ENCODE peak calls at places on chromosome 7, in eight cellular contexts. One of them, this sample, is unnamed.

GRCh38 chr7:65509368-65510186 is 135.9 kb downstream of the ZNF92 start:
- DNase-seq in heart left ventricle: peak
- DNase-seq in AG04450: no peak
- DNase-seq in IMR-90: no peak
- DNase-seq in prostate gland: no peak
- DNase-seq in tibial artery: no peak
- DNase-seq in spleen: peak
- DNase-seq in lung: no peak
- DNase-seq in this sample: no peak

GRCh38 chr7:100476903-100477870 is 1.8 kb downstream of the TSC22D4 start:
- DNase-seq in lung: no peak
- DNase-seq in AG04450: no peak
- DNase-seq in spleen: peak
- DNase-seq in heart left ventricle: no peak
- DNase-seq in tibial artery: no peak
- DNase-seq in prostate gland: no peak
- DNase-seq in IMR-90: no peak
- DNase-seq in this sample: no peak

GRCh38 chr7:24760968-24761367 is 3.7 kb upstream of the GSDME start:
- DNase-seq in tibial artery: no peak
- DNase-seq in heart left ventricle: no peak
- DNase-seq in AG04450: no peak
- DNase-seq in IMR-90: no peak
- DNase-seq in prostate gland: no peak
- DNase-seq in spleen: no peak
- DNase-seq in lung: no peak
- DNase-seq in this sample: no peak

GRCh38 chr7:138864667-138865066 is 66.7 kb upstream of the ATP6V0A4 start:
- DNase-seq in lung: no peak
- DNase-seq in tibial artery: no peak
- DNase-seq in heart left ventricle: no peak
- DNase-seq in AG04450: peak
- DNase-seq in IMR-90: peak
- DNase-seq in spleen: no peak
- DNase-seq in prostate gland: no peak
- DNase-seq in this sample: peak

GRCh38 chr7:33742999-33743587 is 162.2 kb upstream of the BMPER start:
- DNase-seq in AG04450: no peak
- DNase-seq in prostate gland: no peak
- DNase-seq in IMR-90: no peak
- DNase-seq in heart left ventricle: no peak
- DNase-seq in tibial artery: no peak
- DNase-seq in spleen: no peak
- DNase-seq in lung: no peak
- DNase-seq in this sample: no peak

GRCh38 chr7:132276252-132276651 is 300.0 kb downstream of the PLXNA4 start:
- DNase-seq in spleen: no peak
- DNase-seq in AG04450: no peak
- DNase-seq in IMR-90: no peak
- DNase-seq in lung: no peak
- DNase-seq in prostate gland: no peak
- DNase-seq in heart left ventricle: no peak
- DNase-seq in tibial artery: no peak
- DNase-seq in this sample: no peak

GRCh38 chr7:113159746-113160339 is 41.5 kb upstream of the SMIM30 start:
- DNase-seq in heart left ventricle: no peak
- DNase-seq in IMR-90: peak
- DNase-seq in prostate gland: no peak
- DNase-seq in AG04450: peak
- DNase-seq in tibial artery: no peak
- DNase-seq in spleen: no peak
- DNase-seq in lung: no peak
- DNase-seq in this sample: peak

GRCh38 chr7:31105256-31105950 is 53.3 kb downstream of the ADCYAP1R1 start:
- DNase-seq in IMR-90: no peak
- DNase-seq in tibial artery: peak
- DNase-seq in prostate gland: no peak
- DNase-seq in lung: no peak
- DNase-seq in heart left ventricle: no peak
- DNase-seq in AG04450: no peak
- DNase-seq in spleen: peak
- DNase-seq in this sample: no peak

GRCh38 chr7:90239625-90240228 is 5.2 kb upstream of the CFAP69 start:
- DNase-seq in prostate gland: no peak
- DNase-seq in spleen: no peak
- DNase-seq in IMR-90: no peak
- DNase-seq in tibial artery: no peak
- DNase-seq in AG04450: no peak
- DNase-seq in heart left ventricle: no peak
- DNase-seq in lung: no peak
- DNase-seq in this sample: no peak

GRCh38 chr7:114422478-114423217 is 8.0 kb downstream of the FOXP2 start:
- DNase-seq in lung: no peak
- DNase-seq in spleen: no peak
- DNase-seq in AG04450: no peak
- DNase-seq in heart left ventricle: no peak
- DNase-seq in IMR-90: no peak
- DNase-seq in tibial artery: no peak
- DNase-seq in prostate gland: no peak
- DNase-seq in this sample: no peak

GRCh38 chr7:93574269-93574645 is 267 bp downstream of the CALCR start:
- DNase-seq in tibial artery: no peak
- DNase-seq in IMR-90: no peak
- DNase-seq in prostate gland: no peak
- DNase-seq in AG04450: no peak
- DNase-seq in heart left ventricle: peak
- DNase-seq in lung: no peak
- DNase-seq in spleen: no peak
- DNase-seq in this sample: no peak

GRCh38 chr7:79923953-79924352 is 210.7 kb upstream of the GNAI1 start:
- DNase-seq in spleen: no peak
- DNase-seq in lung: no peak
- DNase-seq in AG04450: no peak
- DNase-seq in IMR-90: peak
- DNase-seq in tibial artery: no peak
- DNase-seq in prostate gland: no peak
- DNase-seq in heart left ventricle: no peak
- DNase-seq in this sample: peak

GRCh38 chr7:81470084-81470723 is 299.6 kb downstream of the HGF start:
- DNase-seq in prostate gland: peak
- DNase-seq in heart left ventricle: peak
- DNase-seq in spleen: no peak
- DNase-seq in lung: peak
- DNase-seq in tibial artery: peak
- DNase-seq in AG04450: peak
- DNase-seq in IMR-90: peak
- DNase-seq in this sample: peak

GRCh38 chr7:115844857-115845256 is 185.7 kb downstream of the TFEC start:
- DNase-seq in spleen: no peak
- DNase-seq in lung: no peak
- DNase-seq in IMR-90: peak
- DNase-seq in heart left ventricle: no peak
- DNase-seq in AG04450: no peak
- DNase-seq in prostate gland: no peak
- DNase-seq in tibial artery: no peak
- DNase-seq in this sample: peak

GRCh38 chr7:92698237-92698841 is 108.1 kb upstream of the FAM133B start:
- DNase-seq in IMR-90: peak
- DNase-seq in heart left ventricle: peak
- DNase-seq in tibial artery: no peak
- DNase-seq in prostate gland: peak
- DNase-seq in lung: no peak
- DNase-seq in AG04450: peak
- DNase-seq in spleen: no peak
- DNase-seq in this sample: peak

GRCh38 chr7:21251166-21251806 is 176.6 kb upstream of the SP4 start:
- DNase-seq in spleen: no peak
- DNase-seq in lung: no peak
- DNase-seq in AG04450: no peak
- DNase-seq in heart left ventricle: no peak
- DNase-seq in tibial artery: no peak
- DNase-seq in prostate gland: peak
- DNase-seq in IMR-90: no peak
- DNase-seq in this sample: no peak

GRCh38 chr7:130560972-130561371 is 69.1 kb downstream of the MEST start:
- DNase-seq in prostate gland: no peak
- DNase-seq in IMR-90: peak
- DNase-seq in spleen: no peak
- DNase-seq in tibial artery: no peak
- DNase-seq in heart left ventricle: no peak
- DNase-seq in lung: no peak
- DNase-seq in AG04450: no peak
- DNase-seq in this sample: peak

GRCh38 chr7:102439963-102440795 is 6.8 kb downstream of the ORAI2 start:
- DNase-seq in heart left ventricle: peak
- DNase-seq in prostate gland: peak
- DNase-seq in spleen: no peak
- DNase-seq in AG04450: no peak
- DNase-seq in tibial artery: no peak
- DNase-seq in IMR-90: peak
- DNase-seq in lung: no peak
- DNase-seq in this sample: peak

GRCh38 chr7:5670173-5670933 is 111.1 kb downstream of the RNF216 start:
- DNase-seq in tibial artery: no peak
- DNase-seq in AG04450: no peak
- DNase-seq in spleen: peak
- DNase-seq in IMR-90: peak
- DNase-seq in lung: no peak
- DNase-seq in prostate gland: no peak
- DNase-seq in heart left ventricle: no peak
- DNase-seq in this sample: no peak

GRCh38 chr7:51376420-51377092 is 59.9 kb upstream of the COBL start:
- DNase-seq in lung: no peak
- DNase-seq in prostate gland: peak
- DNase-seq in AG04450: no peak
- DNase-seq in IMR-90: no peak
- DNase-seq in tibial artery: no peak
- DNase-seq in spleen: no peak
- DNase-seq in heart left ventricle: no peak
- DNase-seq in this sample: no peak

GRCh38 chr7:39252916-39253315 is 275.2 kb downstream of the POU6F2 start:
- DNase-seq in prostate gland: no peak
- DNase-seq in lung: no peak
- DNase-seq in spleen: no peak
- DNase-seq in tibial artery: no peak
- DNase-seq in IMR-90: peak
- DNase-seq in heart left ventricle: no peak
- DNase-seq in AG04450: no peak
- DNase-seq in this sample: peak

GRCh38 chr7:101582971-101583370 is 46.1 kb downstream of the MYL10 start:
- DNase-seq in spleen: no peak
- DNase-seq in IMR-90: no peak
- DNase-seq in heart left ventricle: no peak
- DNase-seq in tibial artery: no peak
- DNase-seq in lung: no peak
- DNase-seq in prostate gland: no peak
- DNase-seq in AG04450: no peak
- DNase-seq in this sample: no peak

GRCh38 chr7:132806834-132807233 is 230.6 kb upstream of the PLXNA4 start:
- DNase-seq in AG04450: no peak
- DNase-seq in tibial artery: no peak
- DNase-seq in heart left ventricle: no peak
- DNase-seq in lung: no peak
- DNase-seq in IMR-90: no peak
- DNase-seq in spleen: no peak
- DNase-seq in prostate gland: no peak
- DNase-seq in this sample: no peak

DNA sequence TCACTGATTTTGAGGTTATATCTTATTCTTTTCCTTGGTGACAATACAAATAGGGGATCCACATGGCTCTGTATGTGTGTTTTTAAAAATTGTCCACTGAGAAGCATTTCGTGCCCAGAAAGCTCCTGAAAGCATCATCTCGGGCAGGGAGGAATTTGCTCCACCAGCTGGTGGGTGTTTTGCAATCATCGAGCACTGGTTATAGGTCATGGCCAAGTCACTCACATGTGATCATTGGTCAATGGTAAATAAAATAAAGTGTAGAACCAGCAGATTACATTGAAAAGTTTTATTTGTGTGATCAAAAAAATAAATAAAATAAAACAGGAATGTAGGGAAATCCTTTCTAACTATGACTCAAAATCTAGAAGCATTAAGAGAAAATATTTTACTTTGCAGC is 23.0 kb upstream of the SNX13 start:
- DNase-seq in lung: no peak
- DNase-seq in prostate gland: no peak
- DNase-seq in tibial artery: no peak
- DNase-seq in spleen: no peak
- DNase-seq in heart left ventricle: no peak
- DNase-seq in IMR-90: peak
- DNase-seq in AG04450: peak
- DNase-seq in this sample: peak
- H3K4me3 ChIP-seq in lung: no peak
- H3K4me3 ChIP-seq in prostate gland: no peak
- H3K4me3 ChIP-seq in tibial artery: no peak
- H3K4me3 ChIP-seq in spleen: no peak
- H3K4me3 ChIP-seq in heart left ventricle: no peak
- H3K4me3 ChIP-seq in IMR-90: no peak
- H3K4me3 ChIP-seq in AG04450: no peak
- H3K4me3 ChIP-seq in this sample: no peak

GRCh38 chr7:610531-611280 is 91.1 kb upstream of the PDGFA start:
- DNase-seq in heart left ventricle: peak
- DNase-seq in tibial artery: no peak
- DNase-seq in lung: no peak
- DNase-seq in AG04450: no peak
- DNase-seq in IMR-90: peak
- DNase-seq in prostate gland: no peak
- DNase-seq in spleen: peak
- DNase-seq in this sample: peak
- TF ChIP-seq CTCF in heart left ventricle: no peak
- TF ChIP-seq CTCF in tibial artery: no peak
- TF ChIP-seq CTCF in lung: no peak
- TF ChIP-seq CTCF in AG04450: no peak
- TF ChIP-seq CTCF in IMR-90: no peak
- TF ChIP-seq CTCF in prostate gland: no peak
- TF ChIP-seq CTCF in spleen: no peak
- TF ChIP-seq CTCF in this sample: no peak

GRCh38 chr7:106659369-106659962 is 1.5 kb downstream of the CCDC71L start:
- DNase-seq in tibial artery: no peak
- DNase-seq in AG04450: no peak
- DNase-seq in spleen: no peak
- DNase-seq in heart left ventricle: no peak
- DNase-seq in IMR-90: peak
- DNase-seq in lung: no peak
- DNase-seq in prostate gland: no peak
- DNase-seq in this sample: peak
- H3K4me3 ChIP-seq in tibial artery: peak
- H3K4me3 ChIP-seq in AG04450: peak
- H3K4me3 ChIP-seq in spleen: peak
- H3K4me3 ChIP-seq in heart left ventricle: peak
- H3K4me3 ChIP-seq in IMR-90: peak
- H3K4me3 ChIP-seq in lung: peak
- H3K4me3 ChIP-seq in prostate gland: peak
- H3K4me3 ChIP-seq in this sample: peak

DNA sequence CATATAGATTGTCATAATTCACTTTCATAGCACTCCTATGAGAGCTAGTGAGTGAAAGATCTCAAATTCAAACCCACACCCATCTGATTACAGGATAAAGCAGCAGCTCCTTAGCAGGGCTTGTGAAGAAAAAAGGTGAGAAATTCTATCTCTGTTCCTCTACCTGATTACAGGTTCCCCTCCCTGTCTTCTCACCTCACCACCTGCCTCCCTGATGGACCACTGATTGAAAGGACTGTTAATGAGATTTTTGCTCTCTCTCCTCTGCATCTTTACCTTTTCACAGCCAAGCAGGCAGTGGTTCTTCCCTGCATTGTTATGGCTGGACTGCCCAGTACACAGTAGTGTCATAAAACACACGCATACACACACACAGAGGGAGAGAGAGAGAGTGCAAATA is 228.5 kb downstream of the MTERF1 start:
- DNase-seq in heart left ventricle: no peak
- DNase-seq in IMR-90: no peak
- DNase-seq in spleen: no peak
- DNase-seq in AG04450: no peak
- DNase-seq in lung: no peak
- DNase-seq in tibial artery: no peak
- DNase-seq in prostate gland: no peak
- DNase-seq in this sample: no peak
- TF ChIP-seq CTCF in heart left ventricle: no peak
- TF ChIP-seq CTCF in IMR-90: no peak
- TF ChIP-seq CTCF in spleen: no peak
- TF ChIP-seq CTCF in AG04450: no peak
- TF ChIP-seq CTCF in lung: no peak
- TF ChIP-seq CTCF in tibial artery: no peak
- TF ChIP-seq CTCF in prostate gland: no peak
- TF ChIP-seq CTCF in this sample: no peak